ENCODE peak calls at places on chromosomes 6 and 20, in four cellular contexts. One of them, this sample, is unnamed.

GRCh38 chr6:168994966-168995365 is 258.7 kb downstream of the THBS2 start:
- DNase-seq in mesendoderm: no peak
- DNase-seq in H1: no peak
- DNase-seq in H9: no peak
- DNase-seq in this sample: no peak

GRCh38 chr6:166942393-166943168 is 13.8 kb downstream of the RNASET2 start:
- DNase-seq in mesendoderm: no peak
- DNase-seq in H1: no peak
- DNase-seq in H9: no peak
- DNase-seq in this sample: peak; percentile 46

GRCh38 chr6:35299674-35300073 is 2.1 kb downstream of the DEF6 start:
- DNase-seq in mesendoderm: no peak
- DNase-seq in H1: no peak
- DNase-seq in H9: no peak
- DNase-seq in this sample: no peak

GRCh38 chr6:155142902-155143609 is 120.8 kb upstream of the CLDN20 start:
- DNase-seq in mesendoderm: no peak
- DNase-seq in H1: no peak
- DNase-seq in H9: no peak
- DNase-seq in this sample: peak; percentile 33

GRCh38 chr20:36836591-36837329 is 39.2 kb upstream of the TLDC2 start:
- DNase-seq in mesendoderm: peak; percentile 94
- DNase-seq in H1: peak; percentile 65
- DNase-seq in H9: peak; percentile 92
- DNase-seq in this sample: peak; percentile 57

GRCh38 chr20:32562495-32562911 is 22.6 kb downstream of the NOL4L start:
- DNase-seq in mesendoderm: peak; percentile 88
- DNase-seq in H1: no peak
- DNase-seq in H9: no peak
- DNase-seq in this sample: no peak

GRCh38 chr6:108518714-108519576 is 41.8 kb upstream of the FOXO3 start:
- DNase-seq in mesendoderm: peak; percentile 60
- DNase-seq in H1: no peak
- DNase-seq in H9: peak; percentile 51
- DNase-seq in this sample: peak; percentile 33

GRCh38 chr6:4973972-4974885 is 29.6 kb downstream of the RPP40 start:
- DNase-seq in mesendoderm: peak; percentile 82
- DNase-seq in H1: peak; percentile 47
- DNase-seq in H9: peak; percentile 81
- DNase-seq in this sample: peak; percentile 72

GRCh38 chr6:138293428-138293827 is 75.1 kb upstream of the PBOV1 start:
- DNase-seq in mesendoderm: no peak
- DNase-seq in H1: no peak
- DNase-seq in H9: no peak
- DNase-seq in this sample: no peak

GRCh38 chr6:9467746-9468145 is 947.1 kb downstream of the TFAP2A start:
- DNase-seq in mesendoderm: no peak
- DNase-seq in H1: no peak
- DNase-seq in H9: no peak
- DNase-seq in this sample: peak; percentile 67

GRCh38 chr20:37866051-37866450 is 36.9 kb upstream of the VSTM2L start:
- DNase-seq in mesendoderm: no peak
- DNase-seq in H1: no peak
- DNase-seq in H9: no peak
- DNase-seq in this sample: no peak

GRCh38 chr6:391559-392440 is at the start of gene IRF4:
- DNase-seq in mesendoderm: peak; percentile 65
- DNase-seq in H1: no peak
- DNase-seq in H9: peak; percentile 72
- DNase-seq in this sample: no peak

DNA sequence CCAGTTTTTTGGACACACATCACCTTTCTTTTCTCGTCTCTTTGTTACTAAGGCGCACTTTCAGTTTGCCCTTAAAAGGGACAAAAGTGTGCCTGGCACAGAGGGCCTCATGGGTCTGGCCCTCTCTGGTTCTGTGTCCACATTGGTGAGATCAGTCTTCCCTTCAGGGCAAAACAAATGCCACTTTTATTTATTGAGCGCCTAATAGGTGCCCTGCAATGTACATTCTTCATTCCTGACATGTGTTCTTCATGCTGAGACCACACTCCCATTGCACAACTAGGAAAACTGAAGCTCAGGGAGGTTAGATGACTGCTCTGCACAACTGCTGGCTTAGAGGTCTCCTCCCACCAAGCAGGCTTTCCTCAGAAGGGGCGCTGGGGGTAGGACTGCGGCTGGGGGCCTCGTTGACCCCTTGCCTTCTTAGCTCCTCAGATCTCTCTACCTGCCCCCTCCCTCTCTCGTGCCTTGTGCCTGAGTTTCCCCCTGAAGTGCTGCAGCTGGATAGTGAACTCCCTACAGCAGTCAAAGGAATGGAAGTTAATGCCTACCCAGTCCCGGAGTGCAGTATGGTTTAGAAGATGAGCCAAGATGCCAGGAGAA is 149.9 kb downstream of the GRM4 start:
- DNase-seq in mesendoderm: no peak
- DNase-seq in H1: no peak
- DNase-seq in H9: peak; percentile 18
- DNase-seq in this sample: no peak
- H3K56ac ChIP-seq in mesendoderm: no peak overlapping the region
- H3K56ac ChIP-seq in H1: no peak overlapping the region
- H3K56ac ChIP-seq in H9: no peak overlapping the region
- H3K56ac ChIP-seq in this sample: no peak overlapping the region

GRCh38 chr6:132007474-132008190 is 56.5 kb upstream of the CCN2 start:
- DNase-seq in mesendoderm: no peak
- DNase-seq in H1: no peak
- DNase-seq in H9: no peak
- DNase-seq in this sample: peak; percentile 83

GRCh38 chr6:132005177-132005576 is 54.0 kb upstream of the CCN2 start:
- DNase-seq in mesendoderm: no peak
- DNase-seq in H1: no peak
- DNase-seq in H9: no peak
- DNase-seq in this sample: no peak

GRCh38 chr6:132000296-132000695 is 49.1 kb upstream of the CCN2 start:
- DNase-seq in mesendoderm: no peak
- DNase-seq in H1: no peak
- DNase-seq in H9: no peak
- DNase-seq in this sample: no peak

GRCh38 chr6:132003516-132004178 is 52.5 kb upstream of the CCN2 start:
- DNase-seq in mesendoderm: no peak
- DNase-seq in H1: no peak
- DNase-seq in H9: peak; percentile 58
- DNase-seq in this sample: no peak

GRCh38 chr6:132004668-132005067 is 53.5 kb upstream of the CCN2 start:
- DNase-seq in mesendoderm: no peak
- DNase-seq in H1: no peak
- DNase-seq in H9: no peak
- DNase-seq in this sample: peak; percentile 58
- H3K56ac ChIP-seq in mesendoderm: no peak overlapping the region
- H3K56ac ChIP-seq in H1: no peak overlapping the region
- H3K56ac ChIP-seq in H9: no peak overlapping the region
- H3K56ac ChIP-seq in this sample: no peak overlapping the region

GRCh38 chr20:4780245-4780644 is 58.5 kb downstream of the PRND start:
- DNase-seq in mesendoderm: no peak
- DNase-seq in H1: no peak
- DNase-seq in H9: no peak
- DNase-seq in this sample: no peak

GRCh38 chr20:4782373-4782772 is 60.7 kb downstream of the PRND start:
- DNase-seq in mesendoderm: no peak
- DNase-seq in H1: no peak
- DNase-seq in H9: no peak
- DNase-seq in this sample: no peak

GRCh38 chr20:4781211-4781610 is 59.5 kb downstream of the PRND start:
- DNase-seq in mesendoderm: no peak
- DNase-seq in H1: no peak
- DNase-seq in H9: no peak
- DNase-seq in this sample: no peak

GRCh38 chr20:4787069-4787468 is 65.4 kb downstream of the PRND start:
- DNase-seq in mesendoderm: no peak
- DNase-seq in H1: no peak
- DNase-seq in H9: no peak
- DNase-seq in this sample: peak; percentile 47

GRCh38 chr20:4781637-4782349 is 60.1 kb downstream of the PRND start:
- DNase-seq in mesendoderm: no peak
- DNase-seq in H1: no peak
- DNase-seq in H9: no peak
- DNase-seq in this sample: no peak
- H3K56ac ChIP-seq in mesendoderm: no peak overlapping the region
- H3K56ac ChIP-seq in H1: no peak overlapping the region
- H3K56ac ChIP-seq in H9: no peak overlapping the region
- H3K56ac ChIP-seq in this sample: no peak overlapping the region

GRCh38 chr6:150004101-150004782 is 21.1 kb downstream of the RAET1L start:
- DNase-seq in mesendoderm: no peak
- DNase-seq in H1: no peak
- DNase-seq in H9: no peak
- DNase-seq in this sample: no peak

GRCh38 chr6:150006961-150007464 is 18.3 kb downstream of the RAET1L start:
- DNase-seq in mesendoderm: no peak
- DNase-seq in H1: no peak
- DNase-seq in H9: no peak
- DNase-seq in this sample: peak; percentile 13

GRCh38 chr6:150005761-150006651 is 19.3 kb downstream of the RAET1L start:
- DNase-seq in mesendoderm: no peak
- DNase-seq in H1: no peak
- DNase-seq in H9: no peak
- DNase-seq in this sample: no peak

GRCh38 chr6:150004783-150005717 is 20.3 kb downstream of the RAET1L start:
- DNase-seq in mesendoderm: peak; percentile 94
- DNase-seq in H1: peak; percentile 83
- DNase-seq in H9: peak; percentile 98
- DNase-seq in this sample: peak; percentile 80

GRCh38 chr6:150008588-150008987 is 16.7 kb downstream of the RAET1L start:
- DNase-seq in mesendoderm: no peak
- DNase-seq in H1: no peak
- DNase-seq in H9: no peak
- DNase-seq in this sample: no peak
- H3K56ac ChIP-seq in mesendoderm: no peak overlapping the region
- H3K56ac ChIP-seq in H1: no peak overlapping the region
- H3K56ac ChIP-seq in H9: no peak overlapping the region
- H3K56ac ChIP-seq in this sample: no peak overlapping the region

DNA sequence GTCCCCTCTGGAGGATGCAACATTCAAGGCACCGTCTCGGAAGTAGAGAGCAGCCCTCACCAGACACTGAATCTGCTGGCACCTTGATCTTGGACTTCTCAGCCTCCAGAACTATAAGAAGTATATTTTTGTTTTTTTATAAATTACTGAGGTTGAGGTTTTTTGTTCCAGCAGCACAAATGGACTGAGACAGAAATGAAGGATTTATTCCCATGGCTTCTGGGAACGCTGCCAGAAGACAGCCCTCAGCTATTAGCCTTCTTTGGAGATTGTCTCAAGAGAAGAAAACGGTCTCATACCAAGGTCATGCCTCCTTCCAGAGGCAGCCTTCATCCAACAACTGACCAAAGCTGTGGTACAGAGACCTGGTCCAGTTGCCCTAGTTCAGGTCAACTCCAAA is 85.4 kb downstream of the CHMP4B start:
- DNase-seq in mesendoderm: no peak
- DNase-seq in H1: no peak
- DNase-seq in H9: no peak
- DNase-seq in this sample: peak; percentile 70
- H3K56ac ChIP-seq in mesendoderm: no peak overlapping the region
- H3K56ac ChIP-seq in H1: no peak overlapping the region
- H3K56ac ChIP-seq in H9: no peak overlapping the region
- H3K56ac ChIP-seq in this sample: no peak overlapping the region

GRCh38 chr6:87938287-87938686 is 109.4 kb upstream of the SPACA1 start:
- DNase-seq in mesendoderm: no peak
- DNase-seq in H1: no peak
- DNase-seq in H9: no peak
- DNase-seq in this sample: no peak
- H3K56ac ChIP-seq in mesendoderm: no peak overlapping the region
- H3K56ac ChIP-seq in H1: no peak overlapping the region
- H3K56ac ChIP-seq in H9: no peak overlapping the region
- H3K56ac ChIP-seq in this sample: no peak overlapping the region

DNA sequence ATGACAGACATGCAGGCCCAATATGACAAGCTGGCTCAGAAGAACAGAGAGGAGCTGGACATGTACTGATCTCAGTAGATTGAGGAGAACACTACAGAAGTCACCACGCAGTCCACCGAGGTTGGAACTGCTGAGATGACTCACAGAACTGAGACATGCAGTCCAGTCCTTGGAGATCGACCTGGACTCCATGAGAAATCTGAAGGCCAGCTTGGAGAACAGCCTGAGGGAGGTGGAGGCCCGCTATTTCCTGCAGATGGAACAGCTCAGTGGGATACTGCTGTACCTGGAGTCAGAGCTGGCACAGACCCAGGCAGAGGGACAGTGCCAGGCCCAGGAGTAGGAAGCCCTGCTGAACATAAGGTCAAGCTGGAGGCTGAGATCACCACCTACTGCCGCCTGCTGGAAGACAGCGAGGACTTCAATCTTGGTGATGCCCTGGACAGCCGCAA is 21.3 kb downstream of the RNF114 start:
- DNase-seq in mesendoderm: no peak
- DNase-seq in H1: no peak
- DNase-seq in H9: no peak
- DNase-seq in this sample: no peak
- H3K56ac ChIP-seq in mesendoderm: no peak overlapping the region
- H3K56ac ChIP-seq in H1: no peak overlapping the region
- H3K56ac ChIP-seq in H9: no peak overlapping the region
- H3K56ac ChIP-seq in this sample: no peak overlapping the region

This sample was measured in IMR-90.